ENCODE peak calls at places on chromosomes 2 and 18, in seven cellular contexts. E is cardiac fibroblast; C is Caki2; R is amniotic stem cell; N is Calu3; W is nephron progenitor cell; H is stimulated activated CD4-positive, alpha-beta T cell treated with anti-CD3 and anti-CD28 coated beads, Interleukin-2, amount 100 ng/mL, for 48 hours. A is an unnamed sample.

GRCh38 chr18:35617865-35618264 is 36.3 kb downstream of the GALNT1 start:
- DNase-seq in N (no peak), E (no peak), H (no peak), W (no peak), C (no peak), R (no peak), A (no peak)

GRCh38 chr2:212646698-212647097 is 108.1 kb upstream of the ERBB4 start:
- DNase-seq in E (peak; percentile 5), R (peak; percentile 49), N (no peak), C (peak; percentile 7), H (no peak), W (no peak), A (no peak)

GRCh38 chr2:229642371-229642770 is 72.0 kb downstream of the DNER start:
- DNase-seq in C (no peak), W (no peak), N (peak; percentile 57), E (no peak), H (no peak), R (no peak), A (no peak)

GRCh38 chr2:202157211-202157985 is 81.0 kb downstream of the SUMO1 start:
- DNase-seq in N (no peak), W (no peak), R (no peak), H (no peak), E (no peak), C (no peak), A (no peak)

GRCh38 chr2:114642371-114642770 is 199.9 kb downstream of the DPP10 start:
- DNase-seq in C (no peak), E (no peak), N (no peak), W (no peak), R (no peak), H (no peak), A (no peak)

GRCh38 chr2:20135631-20136050 is 84.2 kb upstream of the LAPTM4A start:
- DNase-seq in N (peak; percentile 75), W (peak; percentile 76), E (peak; percentile 77), R (peak; percentile 14), H (peak; percentile 31), C (peak; percentile 27), A (no peak)

GRCh38 chr2:208807756-208808155 is 401.2 kb downstream of the PTH2R start:
- DNase-seq in E (no peak), W (no peak), H (no peak), N (no peak), R (no peak), C (peak; percentile 45), A (no peak)

GRCh38 chr2:102235491-102235890 is 48.7 kb downstream of the IL1RL2 start:
- DNase-seq in W (no peak), N (peak; percentile 30), H (no peak), E (peak; percentile 33), R (no peak), C (no peak), A (peak; percentile 27)

GRCh38 chr2:225164406-225165048 is 122.3 kb upstream of the DOCK10 start:
- DNase-seq in N (no peak), E (no peak), H (no peak), R (no peak), C (no peak), W (no peak), A (no peak)

GRCh38 chr2:135709992-135710391 is 31.7 kb upstream of the UBXN4 start:
- DNase-seq in N (peak; percentile 70), W (peak; percentile 75), R (peak; percentile 1), H (peak; percentile 73), C (peak; percentile 16), E (peak; percentile 59), A (no peak)

GRCh38 chr2:6080837-6081541 is 388.8 kb downstream of the SOX11 start:
- DNase-seq in H (no peak), R (no peak), W (no peak), C (no peak), E (no peak), N (no peak), A (no peak)

A was measured in NCI-H1930.